ENCODE peak calls at places on chromosomes 3 and 15, in eight cellular contexts. One of them, this sample, is unnamed.
A peak's percentile ranks its signal among the peaks of the same experiment; 100 is the strongest.

GRCh38 chr15:38389924-38390542 is 63.9 kb upstream of the FAM98B start:
- DNase-seq in A549: peak; percentile 13
- DNase-seq in HepG2: peak; percentile 58
- DNase-seq in GM12878: peak; percentile 15
- DNase-seq in ovary: peak; percentile 76
- DNase-seq in H1: no peak
- DNase-seq in tibial nerve: peak; percentile 83
- DNase-seq in transverse colon: peak; percentile 77
- DNase-seq in this sample: peak; percentile 84

GRCh38 chr15:27119695-27120266 is 148.8 kb downstream of the GABRG3 start:
- DNase-seq in A549: no peak
- DNase-seq in HepG2: no peak
- DNase-seq in GM12878: no peak
- DNase-seq in ovary: no peak
- DNase-seq in H1: no peak
- DNase-seq in tibial nerve: no peak
- DNase-seq in transverse colon: no peak
- DNase-seq in this sample: no peak

GRCh38 chr3:155391104-155391503 is 97.6 kb upstream of the STRIT1 start:
- DNase-seq in A549: no peak
- DNase-seq in HepG2: no peak
- DNase-seq in GM12878: no peak
- DNase-seq in ovary: no peak
- DNase-seq in H1: no peak
- DNase-seq in tibial nerve: no peak
- DNase-seq in transverse colon: no peak
- DNase-seq in this sample: no peak

GRCh38 chr3:18765672-18766071 is 340.5 kb upstream of the SATB1 start:
- DNase-seq in A549: no peak
- DNase-seq in HepG2: no peak
- DNase-seq in GM12878: no peak
- DNase-seq in ovary: no peak
- DNase-seq in H1: no peak
- DNase-seq in tibial nerve: no peak
- DNase-seq in transverse colon: no peak
- DNase-seq in this sample: no peak

GRCh38 chr15:63466378-63467192 is 37.8 kb upstream of the USP3 start:
- DNase-seq in A549: peak; percentile 91
- DNase-seq in HepG2: peak; percentile 66
- DNase-seq in GM12878: no peak
- DNase-seq in ovary: peak; percentile 24
- DNase-seq in H1: no peak
- DNase-seq in tibial nerve: peak; percentile 80
- DNase-seq in transverse colon: no peak
- DNase-seq in this sample: no peak

GRCh38 chr3:134334231-134334900 is 39.9 kb downstream of the AMOTL2 start:
- DNase-seq in A549: no peak
- DNase-seq in HepG2: no peak
- DNase-seq in GM12878: no peak
- DNase-seq in ovary: no peak
- DNase-seq in H1: no peak
- DNase-seq in tibial nerve: no peak
- DNase-seq in transverse colon: no peak
- DNase-seq in this sample: no peak

GRCh38 chr3:32257042-32257441 is 18.6 kb downstream of the CMTM8 start:
- DNase-seq in A549: no peak
- DNase-seq in HepG2: no peak
- DNase-seq in GM12878: no peak
- DNase-seq in ovary: no peak
- DNase-seq in H1: no peak
- DNase-seq in tibial nerve: no peak
- DNase-seq in transverse colon: no peak
- DNase-seq in this sample: no peak

GRCh38 chr3:23183731-23184130 is 19.4 kb upstream of the UBE2E2 start:
- DNase-seq in A549: peak; percentile 54
- DNase-seq in HepG2: peak; percentile 43
- DNase-seq in GM12878: no peak
- DNase-seq in ovary: peak; percentile 28
- DNase-seq in H1: no peak
- DNase-seq in tibial nerve: no peak
- DNase-seq in transverse colon: peak; percentile 29
- DNase-seq in this sample: peak; percentile 40

GRCh38 chr15:47371939-47372338 is 345.4 kb upstream of the SEMA6D start:
- DNase-seq in A549: no peak
- DNase-seq in HepG2: no peak
- DNase-seq in GM12878: no peak
- DNase-seq in ovary: no peak
- DNase-seq in H1: no peak
- DNase-seq in tibial nerve: no peak
- DNase-seq in transverse colon: no peak
- DNase-seq in this sample: no peak

GRCh38 chr3:32614956-32615355 is 44.3 kb upstream of the DYNC1LI1 start:
- DNase-seq in A549: no peak
- DNase-seq in HepG2: no peak
- DNase-seq in GM12878: no peak
- DNase-seq in ovary: no peak
- DNase-seq in H1: no peak
- DNase-seq in tibial nerve: no peak
- DNase-seq in transverse colon: no peak
- DNase-seq in this sample: no peak

GRCh38 chr15:29970402-29970695 is 112.4 kb upstream of the GOLGA8J start:
- DNase-seq in A549: peak; percentile 20
- DNase-seq in HepG2: peak; percentile 15
- DNase-seq in GM12878: no peak
- DNase-seq in ovary: no peak
- DNase-seq in H1: no peak
- DNase-seq in tibial nerve: no peak
- DNase-seq in transverse colon: no peak
- DNase-seq in this sample: no peak

GRCh38 chr3:61725851-61726333 is 164.5 kb downstream of the PTPRG start:
- DNase-seq in A549: no peak
- DNase-seq in HepG2: peak; percentile 95
- DNase-seq in GM12878: no peak
- DNase-seq in ovary: no peak
- DNase-seq in H1: no peak
- DNase-seq in tibial nerve: no peak
- DNase-seq in transverse colon: no peak
- DNase-seq in this sample: no peak

GRCh38 chr3:56110886-56111285 is 357.4 kb downstream of the ERC2 start:
- DNase-seq in A549: no peak
- DNase-seq in HepG2: no peak
- DNase-seq in GM12878: no peak
- DNase-seq in ovary: no peak
- DNase-seq in H1: no peak
- DNase-seq in tibial nerve: no peak
- DNase-seq in transverse colon: no peak
- DNase-seq in this sample: no peak

GRCh38 chr3:56115199-56115598 is 353.1 kb downstream of the ERC2 start:
- DNase-seq in A549: no peak
- DNase-seq in HepG2: no peak
- DNase-seq in GM12878: no peak
- DNase-seq in ovary: no peak
- DNase-seq in H1: no peak
- DNase-seq in tibial nerve: no peak
- DNase-seq in transverse colon: no peak
- DNase-seq in this sample: no peak

GRCh38 chr3:56107157-56107556 is 361.1 kb downstream of the ERC2 start:
- DNase-seq in A549: no peak
- DNase-seq in HepG2: no peak
- DNase-seq in GM12878: no peak
- DNase-seq in ovary: no peak
- DNase-seq in H1: no peak
- DNase-seq in tibial nerve: no peak
- DNase-seq in transverse colon: no peak
- DNase-seq in this sample: no peak

GRCh38 chr3:56115698-56116097 is 352.6 kb downstream of the ERC2 start:
- DNase-seq in A549: no peak
- DNase-seq in HepG2: no peak
- DNase-seq in GM12878: no peak
- DNase-seq in ovary: no peak
- DNase-seq in H1: peak; percentile 85
- DNase-seq in tibial nerve: no peak
- DNase-seq in transverse colon: no peak
- DNase-seq in this sample: no peak

DNA sequence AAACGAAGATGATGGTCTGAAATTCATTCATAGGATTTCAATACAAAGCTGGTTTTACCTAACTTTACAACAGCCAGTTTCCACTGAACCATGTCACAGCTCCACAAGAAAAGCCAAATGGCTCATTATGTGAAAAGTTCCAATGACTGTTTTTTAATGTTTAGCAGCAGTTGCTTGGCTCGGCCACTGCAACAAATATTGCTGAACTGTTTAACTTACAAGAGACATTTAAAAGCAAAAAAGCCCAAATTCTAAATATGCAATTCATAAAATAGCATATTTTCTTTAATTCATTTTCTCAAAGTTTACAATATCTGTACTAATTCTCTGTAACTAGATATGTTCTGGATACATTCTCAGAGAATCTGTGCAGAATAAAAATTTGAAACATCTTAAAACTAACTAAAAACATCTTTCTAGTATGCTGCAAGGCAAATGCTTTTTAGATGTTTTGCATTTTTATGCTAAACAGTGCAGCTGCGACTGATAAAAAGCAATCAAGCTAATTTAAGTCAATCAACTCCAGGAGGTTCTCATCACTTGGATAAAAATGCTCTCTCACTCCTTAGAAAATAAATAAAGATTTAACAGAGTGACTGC is 356.5 kb downstream of the ERC2 start:
- DNase-seq in A549: no peak
- DNase-seq in HepG2: no peak
- DNase-seq in GM12878: no peak
- DNase-seq in ovary: no peak
- DNase-seq in H1: no peak
- DNase-seq in tibial nerve: no peak
- DNase-seq in transverse colon: no peak
- DNase-seq in this sample: no peak
- TF ChIP-seq EP300 in A549: no peak
- TF ChIP-seq EP300 in HepG2: no peak
- TF ChIP-seq EP300 in GM12878: no peak
- TF ChIP-seq EP300 in ovary: no peak
- TF ChIP-seq EP300 in H1: no peak
- TF ChIP-seq EP300 in tibial nerve: no peak
- TF ChIP-seq EP300 in transverse colon: no peak
- TF ChIP-seq EP300 in this sample: no peak

DNA sequence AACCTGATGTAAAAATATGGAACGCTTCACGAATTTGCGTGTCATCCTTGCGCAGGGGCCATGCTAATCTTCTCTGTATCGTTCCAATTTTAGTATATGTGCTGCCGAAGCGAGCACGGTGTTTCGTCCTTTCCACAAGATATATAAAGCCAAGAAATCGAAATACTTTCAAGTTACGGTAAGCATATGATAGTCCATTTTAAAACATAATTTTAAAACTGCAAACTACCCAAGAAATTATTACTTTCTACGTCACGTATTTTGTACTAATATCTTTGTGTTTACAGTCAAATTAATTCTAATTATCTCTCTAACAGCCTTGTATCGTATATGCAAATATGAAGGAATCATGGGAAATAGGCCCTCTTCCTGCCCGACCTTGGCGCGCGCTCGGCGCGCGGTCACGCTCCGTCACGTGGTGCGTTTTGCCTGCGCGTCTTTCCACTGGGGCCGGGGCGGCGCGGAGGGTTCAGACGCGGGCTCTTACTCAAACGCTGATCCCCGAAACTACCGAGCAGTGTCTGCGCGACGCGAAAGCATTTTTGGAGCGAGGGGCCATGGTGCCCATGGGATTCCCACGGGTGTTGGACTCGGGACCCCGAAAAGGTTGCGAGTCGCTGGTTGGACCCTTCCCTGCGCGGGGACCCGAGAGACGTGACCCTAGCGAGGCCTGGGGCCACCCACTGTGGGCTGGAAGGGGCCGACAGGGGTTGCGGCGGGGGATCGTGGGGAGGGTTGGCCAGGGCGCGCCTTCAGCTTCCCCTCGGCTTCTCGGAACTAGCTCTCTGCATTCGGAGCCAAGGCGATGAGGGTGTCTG is at the start of gene RNU6-1:
- DNase-seq in A549: peak; percentile 98
- DNase-seq in HepG2: peak; percentile 80
- DNase-seq in GM12878: peak; percentile 88
- DNase-seq in ovary: peak; percentile 96
- DNase-seq in H1: no peak
- DNase-seq in tibial nerve: peak; percentile 92
- DNase-seq in transverse colon: peak; percentile 94
- DNase-seq in this sample: peak; percentile 95
- TF ChIP-seq POLR2A in A549: peak; percentile 83
- TF ChIP-seq POLR2A in HepG2: peak; percentile 84
- TF ChIP-seq POLR2A in GM12878: peak; percentile 94
- TF ChIP-seq POLR2A in ovary: peak; percentile 92
- TF ChIP-seq POLR2A in H1: no peak
- TF ChIP-seq POLR2A in tibial nerve: peak; percentile 91
- TF ChIP-seq POLR2A in transverse colon: peak; percentile 86
- TF ChIP-seq POLR2A in this sample: no peak

GRCh38 chr3:13019243-13019701 is 54.0 kb downstream of the IQSEC1 start:
- DNase-seq in A549: no peak
- DNase-seq in HepG2: no peak
- DNase-seq in GM12878: no peak
- DNase-seq in ovary: peak; percentile 60
- DNase-seq in H1: peak; percentile 54
- DNase-seq in tibial nerve: peak; percentile 36
- DNase-seq in transverse colon: no peak
- DNase-seq in this sample: no peak
- H3K4me3 ChIP-seq in A549: no peak overlapping the region
- H3K4me3 ChIP-seq in HepG2: no peak overlapping the region
- H3K4me3 ChIP-seq in GM12878: peak overlapping the region; percentile 70
- H3K4me3 ChIP-seq in ovary: no peak overlapping the region
- H3K4me3 ChIP-seq in H1: peak overlapping the region; percentile 54
- H3K4me3 ChIP-seq in tibial nerve: peak overlapping the region; percentile 23
- H3K4me3 ChIP-seq in transverse colon: no peak overlapping the region
- H3K4me3 ChIP-seq in this sample: peak overlapping the region; percentile 17

GRCh38 chr3:5020262-5020722 is 41.1 kb downstream of the BHLHE40 start:
- DNase-seq in A549: no peak
- DNase-seq in HepG2: no peak
- DNase-seq in GM12878: no peak
- DNase-seq in ovary: no peak
- DNase-seq in H1: no peak
- DNase-seq in tibial nerve: no peak
- DNase-seq in transverse colon: no peak
- DNase-seq in this sample: no peak

GRCh38 chr3:5016218-5017161 is 37.3 kb downstream of the BHLHE40 start:
- DNase-seq in A549: peak; percentile 90
- DNase-seq in HepG2: peak; percentile 86
- DNase-seq in GM12878: no peak
- DNase-seq in ovary: no peak
- DNase-seq in H1: no peak
- DNase-seq in tibial nerve: no peak
- DNase-seq in transverse colon: peak; percentile 78
- DNase-seq in this sample: peak; percentile 59

GRCh38 chr3:5019411-5020261 is 40.4 kb downstream of the BHLHE40 start:
- DNase-seq in A549: no peak
- DNase-seq in HepG2: no peak
- DNase-seq in GM12878: no peak
- DNase-seq in ovary: no peak
- DNase-seq in H1: no peak
- DNase-seq in tibial nerve: no peak
- DNase-seq in transverse colon: peak; percentile 47
- DNase-seq in this sample: peak; percentile 38

GRCh38 chr3:5015056-5015455 is 35.8 kb downstream of the BHLHE40 start:
- DNase-seq in A549: no peak
- DNase-seq in HepG2: no peak
- DNase-seq in GM12878: no peak
- DNase-seq in ovary: no peak
- DNase-seq in H1: no peak
- DNase-seq in tibial nerve: no peak
- DNase-seq in transverse colon: no peak
- DNase-seq in this sample: no peak

GRCh38 chr3:5017953-5018531 is 38.8 kb downstream of the BHLHE40 start:
- DNase-seq in A549: peak; percentile 60
- DNase-seq in HepG2: no peak
- DNase-seq in GM12878: no peak
- DNase-seq in ovary: peak; percentile 47
- DNase-seq in H1: no peak
- DNase-seq in tibial nerve: peak; percentile 77
- DNase-seq in transverse colon: peak; percentile 84
- DNase-seq in this sample: peak; percentile 59
- TF ChIP-seq EP300 in A549: no peak
- TF ChIP-seq EP300 in HepG2: no peak
- TF ChIP-seq EP300 in GM12878: no peak
- TF ChIP-seq EP300 in ovary: no peak
- TF ChIP-seq EP300 in H1: no peak
- TF ChIP-seq EP300 in tibial nerve: peak; percentile 66
- TF ChIP-seq EP300 in transverse colon: no peak
- TF ChIP-seq EP300 in this sample: no peak